ENCODE peak calls at places on chromosome 10, in five cellular contexts. V is mammary epithelial cell, J is fibroblast of lung, Z is cardiac muscle cell, W is DND-41. Y is an unnamed sample. For H3K36me3, the result is how much of the 10 kb centered on the place peaks cover.

GRCh38 chr10:84478155-84478554 is 149.8 kb downstream of the CCSER2 start:
- DNase-seq in V (peak), J (no peak), Z (no peak), W (no peak), Y (no peak)

GRCh38 chr10:12531305-12531738 is 182.0 kb downstream of the CAMK1D start:
- DNase-seq in V (no peak), J (no peak), Z (no peak), W (no peak), Y (no peak)

GRCh38 chr10:62669351-62669750 is 135.2 kb upstream of the ADO start:
- DNase-seq in V (no peak), J (no peak), Z (no peak), W (no peak), Y (no peak)

GRCh38 chr10:17713133-17713532 is 38.9 kb upstream of the TMEM236 start:
- DNase-seq in V (no peak), J (no peak), Z (no peak), W (no peak), Y (no peak)

GRCh38 chr10:86083664-86084175 is 282.9 kb downstream of the GRID1 start:
- DNase-seq in V (no peak), J (no peak), Z (no peak), W (no peak), Y (no peak)

GRCh38 chr10:78028438-78029293 is 649 bp downstream of the POLR3A start:
- DNase-seq in V (peak), J (peak), Z (peak), W (peak), Y (peak)

GRCh38 chr10:63752318-63752717 is 231.1 kb downstream of the REEP3 start:
- DNase-seq in V (no peak), J (no peak), Z (no peak), W (no peak), Y (no peak)

GRCh38 chr10:111974325-111974724 is 209.2 kb downstream of the GPAM start:
- DNase-seq in V (no peak), J (no peak), Z (no peak), W (no peak), Y (no peak)

GRCh38 chr10:104029528-104029875 is 56.2 kb downstream of the COL17A1 start:
- DNase-seq in V (no peak), J (peak), Z (no peak), W (no peak), Y (no peak)

GRCh38 chr10:104033966-104034365 is 51.7 kb downstream of the COL17A1 start:
- DNase-seq in V (no peak), J (no peak), Z (no peak), W (no peak), Y (no peak)

GRCh38 chr10:104032144-104032775 is 53.4 kb downstream of the COL17A1 start:
- DNase-seq in V (no peak), J (no peak), Z (no peak), W (no peak), Y (no peak)

GRCh38 chr10:104033401-104033930 is 52.2 kb downstream of the COL17A1 start:
- DNase-seq in V (no peak), J (no peak), Z (no peak), W (no peak), Y (no peak)

GRCh38 chr10:104031631-104032030 is 54.0 kb downstream of the COL17A1 start:
- DNase-seq in V (no peak), J (no peak), Z (no peak), W (no peak), Y (no peak)
- H3K27ac ChIP-seq in V (no peak), J (no peak), Z (no peak), W (no peak), Y (no peak)

GRCh38 chr10:28722065-28722803 is 44.9 kb downstream of the BAMBI start:
- DNase-seq in V (peak), J (peak), Z (peak), W (no peak), Y (no peak)

GRCh38 chr10:28716748-28717147 is 39.4 kb downstream of the BAMBI start:
- DNase-seq in V (no peak), J (no peak), Z (no peak), W (no peak), Y (no peak)

GRCh38 chr10:28717659-28718201 is 40.4 kb downstream of the BAMBI start:
- DNase-seq in V (no peak), J (no peak), Z (no peak), W (no peak), Y (no peak)

GRCh38 chr10:28719789-28720436 is 42.6 kb downstream of the BAMBI start:
- DNase-seq in V (no peak), J (peak), Z (no peak), W (no peak), Y (no peak)

DNA sequence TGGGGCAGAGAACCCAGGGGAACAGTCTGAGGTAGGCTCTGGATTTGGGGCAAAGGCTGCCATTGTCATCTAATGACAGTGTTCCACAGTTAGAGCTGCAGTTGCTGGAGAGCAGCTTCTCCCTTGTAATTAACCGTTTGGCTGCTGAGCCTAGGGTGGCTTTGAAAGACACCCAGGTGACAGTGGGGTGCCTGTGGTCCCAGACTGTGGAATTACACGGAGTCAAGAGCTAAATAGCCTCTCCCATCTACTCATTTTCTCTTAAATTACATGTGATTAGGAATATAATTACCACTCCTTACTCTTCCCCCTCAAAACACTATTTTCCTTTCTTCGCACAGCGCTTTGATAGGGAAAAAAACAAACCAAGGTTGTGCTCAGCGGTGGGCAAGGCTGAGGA is 44.0 kb downstream of the BAMBI start:
- DNase-seq in V (no peak), J (no peak), Z (no peak), W (no peak), Y (no peak)
- H3K4me3 ChIP-seq in V (no peak), J (no peak), Z (peak), W (no peak), Y (no peak)

GRCh38 chr10:79277579-79277978 is 69.7 kb upstream of the PPIF start:
- DNase-seq in V (no peak), J (no peak), Z (no peak), W (no peak), Y (no peak)

GRCh38 chr10:79282388-79282787 is 64.9 kb upstream of the PPIF start:
- DNase-seq in V (no peak), J (no peak), Z (peak), W (no peak), Y (no peak)

GRCh38 chr10:79284158-79284871 is 63.0 kb upstream of the PPIF start:
- DNase-seq in V (no peak), J (no peak), Z (no peak), W (no peak), Y (no peak)

GRCh38 chr10:79285315-79286185 is 61.7 kb upstream of the PPIF start:
- DNase-seq in V (no peak), J (no peak), Z (no peak), W (no peak), Y (no peak)

DNA sequence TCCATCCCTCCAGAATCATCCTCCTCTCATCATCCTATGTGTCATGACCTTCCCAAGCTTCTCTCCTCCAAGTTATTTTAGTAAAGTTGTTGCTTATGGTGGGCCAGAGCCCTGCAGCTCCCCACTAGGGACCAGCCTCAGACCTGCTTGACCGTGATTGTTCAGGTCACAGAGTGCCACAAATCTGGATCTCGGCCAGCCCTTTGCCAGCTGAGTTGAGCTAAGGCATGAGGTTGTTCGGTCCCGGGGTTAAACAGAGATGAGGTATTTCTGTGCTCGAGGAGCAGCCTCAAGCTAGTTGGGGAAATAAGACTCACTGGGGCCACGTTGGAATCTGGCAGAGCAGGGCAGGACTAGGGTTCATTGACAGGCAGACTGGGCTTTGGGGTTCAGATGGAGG is 66.3 kb upstream of the PPIF start:
- DNase-seq in V (no peak), J (no peak), Z (no peak), W (no peak), Y (no peak)
- H3K36me3 ChIP-seq in V (under half), J (under half), Z (under half), W (under half), Y (under half)

DNA sequence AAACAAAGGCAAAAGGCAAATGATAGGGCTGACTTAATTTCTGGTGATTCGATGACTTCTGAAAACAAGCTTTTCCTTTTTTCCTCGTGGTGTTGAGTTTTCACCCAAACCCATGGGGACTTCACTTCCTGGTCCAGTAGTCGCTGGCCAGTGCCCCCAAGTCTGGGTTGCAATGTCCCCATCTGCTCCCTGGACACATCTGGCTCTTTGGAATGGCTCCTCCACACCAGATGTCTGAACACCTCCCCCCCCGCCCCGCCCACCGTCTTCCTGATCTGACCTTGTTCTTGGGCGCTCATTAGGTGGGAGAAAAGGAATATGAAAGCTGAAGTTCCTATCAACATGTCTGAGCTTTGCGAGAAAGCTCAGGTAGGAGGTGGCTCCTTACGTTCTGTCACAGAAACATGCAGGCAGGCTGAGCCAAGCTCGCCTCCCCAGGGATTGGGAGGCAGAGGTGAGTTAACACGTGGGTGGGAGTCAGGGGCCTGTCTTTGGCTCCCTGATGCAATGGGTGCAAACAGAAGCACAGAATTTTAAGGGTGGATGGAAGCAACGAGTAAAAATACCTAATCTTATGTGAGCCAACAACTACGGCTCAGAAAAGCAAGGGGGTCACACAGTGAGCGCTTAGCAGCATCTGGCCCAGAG is 121.1 kb downstream of the NEURL1 start:
- DNase-seq in V (no peak), J (no peak), Z (no peak), W (no peak), Y (no peak)
- H3K27ac ChIP-seq in V (no peak), J (peak), Z (no peak), W (no peak), Y (no peak)

GRCh38 chr10:119375574-119376265 is 166.8 kb downstream of the RGS10 start:
- DNase-seq in V (no peak), J (peak), Z (no peak), W (no peak), Y (no peak)

GRCh38 chr10:119377431-119377830 is 165.1 kb downstream of the RGS10 start:
- DNase-seq in V (no peak), J (no peak), Z (peak), W (no peak), Y (no peak)

GRCh38 chr10:119378737-119379067 is 163.8 kb downstream of the RGS10 start:
- DNase-seq in V (no peak), J (no peak), Z (no peak), W (no peak), Y (no peak)

GRCh38 chr10:119379466-119380071 is 162.9 kb downstream of the RGS10 start:
- DNase-seq in V (no peak), J (no peak), Z (no peak), W (no peak), Y (no peak)

DNA sequence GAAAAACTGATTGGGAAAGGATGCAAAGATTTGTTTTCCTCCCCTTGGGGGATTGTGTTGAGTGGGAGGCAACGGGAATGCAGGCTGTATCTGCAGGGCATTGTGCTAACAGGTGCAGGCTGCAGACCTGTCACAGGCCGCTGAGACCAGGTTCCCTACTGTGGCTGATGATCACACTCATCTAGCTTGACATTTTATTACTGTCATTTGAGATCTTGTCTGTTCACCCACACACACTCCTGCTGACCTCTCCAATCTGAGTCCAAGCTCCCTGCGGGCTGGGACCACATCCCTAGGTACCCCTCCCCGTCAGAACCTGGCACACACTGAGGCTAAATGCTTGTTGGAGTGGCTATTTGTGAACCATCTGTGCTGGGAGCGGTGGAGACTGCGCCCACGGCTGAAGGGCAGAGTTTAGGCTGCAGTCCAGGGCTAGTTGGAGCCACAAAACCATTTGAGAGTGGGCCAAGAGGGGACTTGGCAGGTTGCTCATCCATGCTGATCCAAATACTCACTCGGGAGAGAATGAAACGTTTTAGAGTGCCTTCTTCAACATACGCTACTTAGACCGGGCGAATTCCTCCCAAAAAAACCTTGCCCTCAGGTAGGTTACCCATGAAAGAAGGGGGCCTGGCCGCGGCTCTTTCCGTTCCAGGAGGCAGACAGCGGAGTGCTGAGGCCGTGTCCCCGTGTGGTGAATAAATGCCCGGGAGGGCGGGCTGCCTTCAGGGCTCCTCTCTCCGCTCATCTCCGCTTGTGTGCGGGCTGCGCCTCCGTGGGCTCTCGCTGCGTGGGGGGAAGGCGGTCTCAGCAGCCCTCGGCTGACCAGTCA is 164.4 kb downstream of the RGS10 start:
- DNase-seq in V (no peak), J (no peak), Z (no peak), W (no peak), Y (no peak)
- H3K4me3 ChIP-seq in V (no peak), J (no peak), Z (no peak), W (no peak), Y (no peak)

GRCh38 chr10:104041891-104042535 is 43.7 kb downstream of the COL17A1 start:
- DNase-seq in V (no peak), J (no peak), Z (no peak), W (no peak), Y (no peak)

GRCh38 chr10:104046651-104047050 is 39.0 kb downstream of the COL17A1 start:
- DNase-seq in V (no peak), J (no peak), Z (no peak), W (no peak), Y (no peak)

GRCh38 chr10:104043854-104044253 is 41.8 kb downstream of the COL17A1 start:
- DNase-seq in V (no peak), J (no peak), Z (no peak), W (no peak), Y (no peak)

GRCh38 chr10:104043185-104043830 is 42.4 kb downstream of the COL17A1 start:
- DNase-seq in V (no peak), J (no peak), Z (no peak), W (no peak), Y (no peak)

GRCh38 chr10:104045151-104046089 is 40.3 kb downstream of the COL17A1 start:
- DNase-seq in V (no peak), J (peak), Z (peak), W (no peak), Y (no peak)
- H3K36me3 ChIP-seq in V (half or more), J (under half), Z (under half), W (under half), Y (under half)